ENCODE peak calls at places on chromosome 6, in six cellular contexts. J is psoas muscle, M is lung, B is lower lobe of right lung, T is Panc1, P is uterus. N is an unnamed sample.

GRCh38 chr6:13762648-13763441 is 51.2 kb upstream of the RANBP9 start:
- DNase-seq in J (no peak), M (peak; percentile 63), B (no peak), T (no peak), P (no peak), N (no peak)

GRCh38 chr6:139372326-139373153 is 1.9 kb downstream of the CITED2 start:
- DNase-seq in J (no peak), M (no peak), B (no peak), T (no peak), P (no peak), N (no peak)

GRCh38 chr6:54274383-54274782 is 33.9 kb upstream of the TINAG start:
- DNase-seq in J (no peak), M (no peak), B (no peak), T (no peak), P (no peak), N (no peak)

GRCh38 chr6:126672654-126673053 is 332.7 kb downstream of the CENPW start:
- DNase-seq in J (no peak), M (no peak), B (no peak), T (no peak), P (no peak), N (no peak)

GRCh38 chr6:168699631-168700315 is 258.8 kb downstream of the SMOC2 start:
- DNase-seq in J (peak; percentile 64), M (no peak), B (no peak), T (no peak), P (peak; percentile 75), N (no peak)

GRCh38 chr6:41642960-41643898 is 5.0 kb downstream of the MDFI start:
- DNase-seq in J (no peak), M (no peak), B (peak; percentile 23), T (no peak), P (no peak), N (no peak)

GRCh38 chr6:147207851-147208754 is 3.9 kb downstream of the STXBP5 start:
- DNase-seq in J (no peak), M (no peak), B (no peak), T (no peak), P (no peak), N (no peak)

GRCh38 chr6:16712931-16713484 is 48.3 kb downstream of the ATXN1 start:
- DNase-seq in J (no peak), M (no peak), B (peak; percentile 77), T (peak; percentile 95), P (peak; percentile 39), N (no peak)

GRCh38 chr6:2190661-2191389 is 54.6 kb downstream of the GMDS start:
- DNase-seq in J (peak; percentile 45), M (no peak), B (no peak), T (no peak), P (no peak), N (no peak)

GRCh38 chr6:43757966-43758616 is 11.9 kb upstream of the VEGFA start:
- DNase-seq in J (no peak), M (no peak), B (peak; percentile 44), T (no peak), P (no peak), N (no peak)

GRCh38 chr6:111841822-111842221 is 31.4 kb downstream of the FYN start:
- DNase-seq in J (no peak), M (no peak), B (no peak), T (no peak), P (no peak), N (no peak)

GRCh38 chr6:56526860-56527544 is 115.7 kb downstream of the DST start:
- DNase-seq in J (no peak), M (no peak), B (no peak), T (no peak), P (no peak), N (no peak)

GRCh38 chr6:37488464-37488863 is 11.2 kb downstream of the CCDC167 start:
- DNase-seq in J (no peak), M (no peak), B (no peak), T (no peak), P (no peak), N (no peak)

GRCh38 chr6:27720607-27721580 is 191.3 kb downstream of the OR2B2 start:
- DNase-seq in J (no peak), M (no peak), B (no peak), T (peak; percentile 94), P (no peak), N (peak; percentile 38)

GRCh38 chr6:124870611-124871201 is 91.5 kb upstream of the RNF217 start:
- DNase-seq in J (no peak), M (no peak), B (no peak), T (peak; percentile 17), P (no peak), N (no peak)

GRCh38 chr6:130421567-130421966 is 55.8 kb downstream of the TMEM200A start:
- DNase-seq in J (no peak), M (no peak), B (no peak), T (no peak), P (no peak), N (no peak)

GRCh38 chr6:139338845-139339244 is 35.6 kb downstream of the CITED2 start:
- DNase-seq in J (no peak), M (no peak), B (no peak), T (no peak), P (no peak), N (no peak)

GRCh38 chr6:128365520-128366160 is 154.8 kb downstream of the PTPRK start:
- DNase-seq in J (no peak), M (no peak), B (no peak), T (no peak), P (no peak), N (no peak)

GRCh38 chr6:128371113-128371512 is 149.3 kb downstream of the PTPRK start:
- DNase-seq in J (no peak), M (no peak), B (no peak), T (no peak), P (no peak), N (no peak)

GRCh38 chr6:128368213-128369000 is 152.0 kb downstream of the PTPRK start:
- DNase-seq in J (no peak), M (no peak), B (no peak), T (no peak), P (no peak), N (no peak)

GRCh38 chr6:128367437-128367836 is 153.0 kb downstream of the PTPRK start:
- DNase-seq in J (no peak), M (no peak), B (no peak), T (no peak), P (no peak), N (no peak)

DNA sequence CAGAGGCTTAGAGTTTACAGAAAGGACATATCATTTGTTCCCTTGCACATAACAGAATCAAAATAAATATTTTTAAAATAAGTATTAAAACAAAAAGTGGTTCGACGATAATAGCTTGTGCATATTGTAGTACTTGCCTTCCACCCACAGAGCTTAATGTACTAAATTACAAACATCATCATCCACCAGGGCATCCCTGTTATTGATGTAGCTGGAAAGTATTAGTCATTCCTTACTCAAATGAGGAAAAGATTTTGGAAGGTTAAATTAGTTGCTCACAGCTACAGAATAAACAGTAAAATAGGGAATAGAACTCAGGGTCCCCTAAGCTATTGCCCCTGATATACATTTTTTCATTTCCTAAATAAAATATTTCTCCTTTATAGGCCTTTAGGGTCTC is 150.3 kb downstream of the PTPRK start:
- DNase-seq in J (no peak), M (no peak), B (no peak), T (no peak), P (no peak), N (no peak)
- H3K4me1 ChIP-seq in J (peaks cover 22% of the 10 kb centered on the region), M (no peaks in the 10 kb centered on the region), B (no peaks in the 10 kb centered on the region), T (peaks cover 19% of the 10 kb centered on the region), P (no peaks in the 10 kb centered on the region), N (no peaks in the 10 kb centered on the region)

GRCh38 chr6:6748001-6748400 is 159.5 kb downstream of the LY86 start:
- DNase-seq in J (no peak), M (no peak), B (no peak), T (no peak), P (no peak), N (no peak)
- H3K4me1 ChIP-seq in J (peaks cover 49% of the 10 kb centered on the region), M (peaks cover 14% of the 10 kb centered on the region), B (peaks cover 44% of the 10 kb centered on the region), T (peaks cover 12% of the 10 kb centered on the region), P (peaks cover 27% of the 10 kb centered on the region), N (peaks cover 5% of the 10 kb centered on the region)

DNA sequence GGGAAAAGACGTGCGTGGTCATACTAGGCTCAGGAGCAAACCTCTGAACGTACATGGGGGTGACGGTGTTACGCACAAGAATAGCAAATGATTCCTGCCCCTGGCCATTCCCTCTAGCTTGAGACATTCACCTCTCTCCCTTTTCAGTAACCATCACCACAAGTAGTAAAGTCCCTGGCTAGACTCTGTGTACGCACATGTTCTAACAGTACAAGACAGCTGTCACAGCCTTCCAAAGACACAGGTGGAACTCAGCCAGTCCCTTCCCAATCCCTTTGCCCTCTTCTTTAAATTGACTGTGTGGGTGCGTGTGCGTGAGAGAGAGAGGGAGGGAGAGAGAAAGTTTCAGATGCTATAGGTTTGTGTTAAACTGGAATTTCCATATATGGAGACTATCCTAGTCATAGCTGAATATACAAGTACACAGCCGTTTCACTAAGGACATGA is 67.3 kb downstream of the LY86 start:
- DNase-seq in J (no peak), M (no peak), B (no peak), T (no peak), P (no peak), N (no peak)
- H3K4me1 ChIP-seq in J (peaks cover 19% of the 10 kb centered on the region), M (peaks cover 16% of the 10 kb centered on the region), B (peaks cover 57% of the 10 kb centered on the region), T (no peaks in the 10 kb centered on the region), P (no peaks in the 10 kb centered on the region), N (no peaks in the 10 kb centered on the region)

GRCh38 chr6:81763968-81764367 is 11.5 kb upstream of the TENT5A start:
- DNase-seq in J (no peak), M (no peak), B (no peak), T (no peak), P (no peak), N (no peak)

GRCh38 chr6:81759782-81760181 is 7.3 kb upstream of the TENT5A start:
- DNase-seq in J (no peak), M (no peak), B (no peak), T (no peak), P (no peak), N (no peak)

GRCh38 chr6:81762132-81762531 is 9.7 kb upstream of the TENT5A start:
- DNase-seq in J (no peak), M (no peak), B (no peak), T (no peak), P (no peak), N (no peak)

GRCh38 chr6:81761197-81761596 is 8.7 kb upstream of the TENT5A start:
- DNase-seq in J (no peak), M (no peak), B (no peak), T (no peak), P (no peak), N (no peak)

GRCh38 chr6:81763051-81763450 is 10.6 kb upstream of the TENT5A start:
- DNase-seq in J (no peak), M (no peak), B (no peak), T (no peak), P (no peak), N (no peak)
- H3K4me1 ChIP-seq in J (no peaks in the 10 kb centered on the region), M (peaks cover 2% of the 10 kb centered on the region), B (peaks cover 23% of the 10 kb centered on the region), T (no peaks in the 10 kb centered on the region), P (no peaks in the 10 kb centered on the region), N (no peaks in the 10 kb centered on the region)

DNA sequence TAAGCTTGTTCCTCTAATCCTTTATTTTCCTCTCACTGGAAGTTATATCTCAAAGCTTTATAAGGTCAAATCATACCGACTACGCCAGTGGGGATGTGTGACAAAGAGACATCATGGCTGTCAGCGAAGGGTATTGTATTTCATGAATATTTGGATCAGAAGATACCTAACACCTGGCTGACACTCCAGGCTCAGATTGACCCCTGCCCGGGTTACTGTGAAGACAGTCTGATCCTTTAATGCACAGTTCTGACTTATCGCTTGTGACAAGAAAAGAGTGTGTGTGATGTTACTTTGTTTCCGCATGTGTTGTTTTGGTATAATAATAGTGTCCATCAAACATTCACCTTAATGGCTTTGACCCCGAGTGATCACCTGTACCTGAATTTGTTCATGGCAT is 101.0 kb downstream of the GJA10 start:
- DNase-seq in J (no peak), M (no peak), B (no peak), T (no peak), P (no peak), N (no peak)
- H3K4me1 ChIP-seq in J (peaks cover 24% of the 10 kb centered on the region), M (peaks cover 4% of the 10 kb centered on the region), B (peaks cover 18% of the 10 kb centered on the region), T (no peaks in the 10 kb centered on the region), P (no peaks in the 10 kb centered on the region), N (no peaks in the 10 kb centered on the region)